ENCODE peak calls at places on chromosome 1, in eight cellular contexts. X is fibroblast of mammary gland; P is AG20443; V is body of pancreas; Q is stimulated activated CD8-positive, alpha-beta memory T cell treated with anti-CD3 and anti-CD28 coated beads, Interleukin-4, amount 100 ng/mL, for 24 hours; R is CD8-positive, alpha-beta memory T cell; M is nephron progenitor cell; B is NCI-H1417. W is an unnamed sample.

GRCh38 chr1:27856561-27857343 is 15.6 kb upstream of the THEMIS2 start:
- DNase-seq in X (no peak), P (no peak), V (no peak), Q (no peak), R (no peak), M (no peak), B (no peak), W (no peak)

GRCh38 chr1:85088408-85088784 is 40.1 kb upstream of the MCOLN3 start:
- DNase-seq in X (no peak), P (no peak), V (no peak), Q (no peak), R (no peak), M (no peak), B (no peak), W (no peak)

GRCh38 chr1:25022361-25023189 is 92.5 kb upstream of the RUNX3 start:
- DNase-seq in X (peak), P (peak), V (peak), Q (peak), R (peak), M (no peak), B (peak), W (no peak)

GRCh38 chr1:145886390-145886789 is 724 bp upstream of the ANKRD35 start:
- DNase-seq in X (no peak), P (no peak), V (no peak), Q (no peak), R (no peak), M (no peak), B (no peak), W (no peak)

GRCh38 chr1:77060000-77060399 is 159.2 kb downstream of the PIGK start:
- DNase-seq in X (no peak), P (no peak), V (peak), Q (no peak), R (no peak), M (no peak), B (no peak), W (no peak)

GRCh38 chr1:99173900-99174299 is 90.4 kb upstream of the PLPPR4 start:
- DNase-seq in X (no peak), P (no peak), V (no peak), Q (no peak), R (no peak), M (no peak), B (no peak), W (no peak)

GRCh38 chr1:159056069-159056698 is 20.4 kb downstream of the AIM2 start:
- DNase-seq in X (no peak), P (no peak), V (no peak), Q (no peak), R (no peak), M (no peak), B (no peak), W (no peak)

GRCh38 chr1:164589961-164590507 is 31.1 kb downstream of the PBX1 start:
- DNase-seq in X (no peak), P (no peak), V (no peak), Q (no peak), R (no peak), M (peak), B (peak), W (no peak)

GRCh38 chr1:24074817-24075725 is 36.9 kb downstream of the MYOM3 start:
- DNase-seq in X (no peak), P (no peak), V (no peak), Q (no peak), R (no peak), M (no peak), B (no peak), W (no peak)

GRCh38 chr1:225655509-225656258 is 2.8 kb upstream of the ENAH start:
- DNase-seq in X (peak), P (peak), V (peak), Q (no peak), R (no peak), M (no peak), B (peak), W (no peak)